ENCODE peak calls at places on chromosomes 6 and 20, in eight cellular contexts. One of them, this sample, is unnamed.

GRCh38 chr20:24962182-24962492 is 13.1 kb downstream of the CST7 start:
- DNase-seq in GM10248: no peak
- DNase-seq in activated naive CD4-positive, alpha-beta T cell: no peak
- DNase-seq in ureter: no peak
- DNase-seq in Ammon's horn: no peak
- DNase-seq in NCI-H510A treated with DMSO at 0.1 percent for 48 hours: no peak
- DNase-seq in AG04450: no peak
- DNase-seq in NCI-H1694: no peak
- DNase-seq in this sample: no peak

GRCh38 chr6:37612475-37612874 is 85.2 kb downstream of the MDGA1 start:
- DNase-seq in NCI-H1694: no peak
- DNase-seq in AG04450: no peak
- DNase-seq in Ammon's horn: no peak
- DNase-seq in GM10248: no peak
- DNase-seq in ureter: no peak
- DNase-seq in activated naive CD4-positive, alpha-beta T cell: no peak
- DNase-seq in NCI-H510A treated with DMSO at 0.1 percent for 48 hours: no peak
- DNase-seq in this sample: no peak

GRCh38 chr20:25720285-25720684 is 23.6 kb upstream of the ZNF337 start:
- DNase-seq in activated naive CD4-positive, alpha-beta T cell: no peak
- DNase-seq in AG04450: no peak
- DNase-seq in NCI-H510A treated with DMSO at 0.1 percent for 48 hours: no peak
- DNase-seq in NCI-H1694: no peak
- DNase-seq in GM10248: no peak
- DNase-seq in Ammon's horn: no peak
- DNase-seq in ureter: no peak
- DNase-seq in this sample: no peak

GRCh38 chr6:106799008-106799952 is 169.9 kb downstream of the QRSL1 start:
- DNase-seq in AG04450: peak; percentile 1
- DNase-seq in NCI-H1694: no peak
- DNase-seq in ureter: no peak
- DNase-seq in GM10248: no peak
- DNase-seq in activated naive CD4-positive, alpha-beta T cell: no peak
- DNase-seq in NCI-H510A treated with DMSO at 0.1 percent for 48 hours: no peak
- DNase-seq in Ammon's horn: no peak
- DNase-seq in this sample: no peak

GRCh38 chr6:158474961-158475343 is 84.9 kb upstream of the TMEM181 start:
- DNase-seq in AG04450: peak; percentile 18
- DNase-seq in NCI-H1694: no peak
- DNase-seq in GM10248: no peak
- DNase-seq in NCI-H510A treated with DMSO at 0.1 percent for 48 hours: peak; percentile 85
- DNase-seq in ureter: no peak
- DNase-seq in activated naive CD4-positive, alpha-beta T cell: no peak
- DNase-seq in Ammon's horn: no peak
- DNase-seq in this sample: no peak

GRCh38 chr20:11001767-11002540 is 328.2 kb upstream of the JAG1 start:
- DNase-seq in Ammon's horn: no peak
- DNase-seq in ureter: peak; percentile 73
- DNase-seq in activated naive CD4-positive, alpha-beta T cell: no peak
- DNase-seq in GM10248: no peak
- DNase-seq in AG04450: no peak
- DNase-seq in NCI-H510A treated with DMSO at 0.1 percent for 48 hours: no peak
- DNase-seq in NCI-H1694: no peak
- DNase-seq in this sample: no peak

GRCh38 chr6:157732416-157733161 is 90.5 kb upstream of the SNX9 start:
- DNase-seq in AG04450: no peak
- DNase-seq in ureter: no peak
- DNase-seq in NCI-H510A treated with DMSO at 0.1 percent for 48 hours: no peak
- DNase-seq in GM10248: no peak
- DNase-seq in activated naive CD4-positive, alpha-beta T cell: no peak
- DNase-seq in Ammon's horn: no peak
- DNase-seq in NCI-H1694: no peak
- DNase-seq in this sample: no peak

GRCh38 chr6:145272246-145272645 is 463.1 kb downstream of the EPM2A start:
- DNase-seq in ureter: no peak
- DNase-seq in Ammon's horn: no peak
- DNase-seq in AG04450: no peak
- DNase-seq in activated naive CD4-positive, alpha-beta T cell: no peak
- DNase-seq in NCI-H510A treated with DMSO at 0.1 percent for 48 hours: no peak
- DNase-seq in GM10248: no peak
- DNase-seq in NCI-H1694: no peak
- DNase-seq in this sample: no peak

GRCh38 chr20:39165099-39165498 is 203.0 kb downstream of the DHX35 start:
- DNase-seq in AG04450: no peak
- DNase-seq in NCI-H1694: no peak
- DNase-seq in ureter: no peak
- DNase-seq in NCI-H510A treated with DMSO at 0.1 percent for 48 hours: no peak
- DNase-seq in Ammon's horn: no peak
- DNase-seq in activated naive CD4-positive, alpha-beta T cell: no peak
- DNase-seq in GM10248: no peak
- DNase-seq in this sample: no peak

GRCh38 chr6:84344005-84344404 is 116.6 kb upstream of the CEP162 start:
- DNase-seq in Ammon's horn: no peak
- DNase-seq in ureter: no peak
- DNase-seq in activated naive CD4-positive, alpha-beta T cell: no peak
- DNase-seq in AG04450: no peak
- DNase-seq in NCI-H510A treated with DMSO at 0.1 percent for 48 hours: no peak
- DNase-seq in GM10248: no peak
- DNase-seq in NCI-H1694: no peak
- DNase-seq in this sample: no peak

GRCh38 chr20:12660918-12661317 is 347.9 kb upstream of the SPTLC3 start:
- DNase-seq in Ammon's horn: no peak
- DNase-seq in AG04450: no peak
- DNase-seq in activated naive CD4-positive, alpha-beta T cell: no peak
- DNase-seq in NCI-H510A treated with DMSO at 0.1 percent for 48 hours: no peak
- DNase-seq in NCI-H1694: no peak
- DNase-seq in ureter: no peak
- DNase-seq in GM10248: no peak
- DNase-seq in this sample: no peak

GRCh38 chr6:101445527-101445926 is 52.0 kb downstream of the GRIK2 start:
- DNase-seq in NCI-H510A treated with DMSO at 0.1 percent for 48 hours: no peak
- DNase-seq in Ammon's horn: peak; percentile 36
- DNase-seq in activated naive CD4-positive, alpha-beta T cell: no peak
- DNase-seq in ureter: no peak
- DNase-seq in GM10248: no peak
- DNase-seq in NCI-H1694: no peak
- DNase-seq in AG04450: peak; percentile 45
- DNase-seq in this sample: no peak

GRCh38 chr6:163128324-163128723 is 286.2 kb upstream of the QKI start:
- DNase-seq in GM10248: no peak
- DNase-seq in ureter: no peak
- DNase-seq in activated naive CD4-positive, alpha-beta T cell: no peak
- DNase-seq in AG04450: no peak
- DNase-seq in NCI-H510A treated with DMSO at 0.1 percent for 48 hours: no peak
- DNase-seq in NCI-H1694: no peak
- DNase-seq in Ammon's horn: no peak
- DNase-seq in this sample: peak; percentile 34

GRCh38 chr20:63325554-63326313 is 32.7 kb downstream of the COL20A1 start:
- DNase-seq in GM10248: no peak
- DNase-seq in activated naive CD4-positive, alpha-beta T cell: no peak
- DNase-seq in ureter: no peak
- DNase-seq in AG04450: no peak
- DNase-seq in NCI-H1694: no peak
- DNase-seq in NCI-H510A treated with DMSO at 0.1 percent for 48 hours: no peak
- DNase-seq in Ammon's horn: no peak
- DNase-seq in this sample: no peak

GRCh38 chr20:61361501-61361900 is 109.4 kb downstream of the CDH4 start:
- DNase-seq in Ammon's horn: no peak
- DNase-seq in NCI-H510A treated with DMSO at 0.1 percent for 48 hours: no peak
- DNase-seq in ureter: no peak
- DNase-seq in GM10248: no peak
- DNase-seq in activated naive CD4-positive, alpha-beta T cell: no peak
- DNase-seq in AG04450: no peak
- DNase-seq in NCI-H1694: no peak
- DNase-seq in this sample: no peak

GRCh38 chr20:41030536-41031242 is 2.1 kb downstream of the TOP1 start:
- DNase-seq in activated naive CD4-positive, alpha-beta T cell: no peak
- DNase-seq in Ammon's horn: peak; percentile 5
- DNase-seq in GM10248: no peak
- DNase-seq in AG04450: peak; percentile 51
- DNase-seq in NCI-H1694: no peak
- DNase-seq in ureter: no peak
- DNase-seq in NCI-H510A treated with DMSO at 0.1 percent for 48 hours: no peak
- DNase-seq in this sample: no peak

GRCh38 chr6:39228992-39229767 is at the start of gene KCNK5:
- DNase-seq in ureter: peak; percentile 74
- DNase-seq in activated naive CD4-positive, alpha-beta T cell: peak; percentile 32
- DNase-seq in AG04450: no peak
- DNase-seq in NCI-H1694: peak; percentile 47
- DNase-seq in NCI-H510A treated with DMSO at 0.1 percent for 48 hours: peak; percentile 89
- DNase-seq in Ammon's horn: peak; percentile 44
- DNase-seq in GM10248: peak; percentile 83
- DNase-seq in this sample: peak; percentile 24

GRCh38 chr20:17614176-17614811 is 44.4 kb downstream of the DSTN start:
- DNase-seq in GM10248: no peak
- DNase-seq in NCI-H510A treated with DMSO at 0.1 percent for 48 hours: peak; percentile 88
- DNase-seq in NCI-H1694: peak; percentile 10
- DNase-seq in Ammon's horn: no peak
- DNase-seq in ureter: peak; percentile 84
- DNase-seq in activated naive CD4-positive, alpha-beta T cell: no peak
- DNase-seq in AG04450: no peak
- DNase-seq in this sample: no peak

GRCh38 chr6:133977983-133978895 is 25.2 kb downstream of the TBPL1 start:
- DNase-seq in activated naive CD4-positive, alpha-beta T cell: no peak
- DNase-seq in NCI-H1694: no peak
- DNase-seq in AG04450: peak; percentile 34
- DNase-seq in NCI-H510A treated with DMSO at 0.1 percent for 48 hours: no peak
- DNase-seq in ureter: no peak
- DNase-seq in GM10248: no peak
- DNase-seq in Ammon's horn: no peak
- DNase-seq in this sample: no peak

GRCh38 chr6:149363154-149363553 is 36.9 kb upstream of the SUMO4 start:
- DNase-seq in GM10248: no peak
- DNase-seq in ureter: no peak
- DNase-seq in Ammon's horn: no peak
- DNase-seq in activated naive CD4-positive, alpha-beta T cell: no peak
- DNase-seq in AG04450: no peak
- DNase-seq in NCI-H1694: no peak
- DNase-seq in NCI-H510A treated with DMSO at 0.1 percent for 48 hours: no peak
- DNase-seq in this sample: no peak

GRCh38 chr6:141677598-141678211 is 455.0 kb upstream of the GJE1 start:
- DNase-seq in Ammon's horn: no peak
- DNase-seq in activated naive CD4-positive, alpha-beta T cell: no peak
- DNase-seq in GM10248: no peak
- DNase-seq in AG04450: no peak
- DNase-seq in NCI-H510A treated with DMSO at 0.1 percent for 48 hours: no peak
- DNase-seq in ureter: no peak
- DNase-seq in NCI-H1694: peak; percentile 12
- DNase-seq in this sample: no peak

GRCh38 chr6:124955108-124955851 is 7.0 kb upstream of the RNF217 start:
- DNase-seq in GM10248: no peak
- DNase-seq in NCI-H1694: no peak
- DNase-seq in NCI-H510A treated with DMSO at 0.1 percent for 48 hours: no peak
- DNase-seq in Ammon's horn: no peak
- DNase-seq in AG04450: no peak
- DNase-seq in ureter: no peak
- DNase-seq in activated naive CD4-positive, alpha-beta T cell: no peak
- DNase-seq in this sample: no peak

This sample was measured in putamen.